ENCODE peak calls at places on chromosomes 1 and 21, in ten cellular contexts. One of them, this sample, is unnamed.
A peak's percentile ranks its signal among the peaks of the same experiment; 100 is the strongest.

GRCh38 chr1:212368073-212368484 is 46.6 kb downstream of the PACC1 start:
- DNase-seq in RPMI7951: peak; percentile 68
- DNase-seq in EH: peak; percentile 81
- DNase-seq in epithelial cell of esophagus: peak; percentile 80
- DNase-seq in T-helper 1 cell: peak; percentile 19
- DNase-seq in T-cell: peak; percentile 20
- DNase-seq in suprapubic skin: no peak
- DNase-seq in T follicular helper cell: peak; percentile 32
- DNase-seq in RPMI8226: peak; percentile 78
- DNase-seq in T1000: peak; percentile 28
- DNase-seq in this sample: peak; percentile 76

GRCh38 chr1:86504895-86505625 is 36.3 kb downstream of the CLCA1 start:
- DNase-seq in RPMI7951: no peak
- DNase-seq in EH: peak; percentile 54
- DNase-seq in epithelial cell of esophagus: peak; percentile 80
- DNase-seq in T-helper 1 cell: no peak
- DNase-seq in T-cell: no peak
- DNase-seq in suprapubic skin: no peak
- DNase-seq in T follicular helper cell: no peak
- DNase-seq in RPMI8226: no peak
- DNase-seq in T1000: no peak
- DNase-seq in this sample: no peak

GRCh38 chr1:173269490-173270230 is 62.5 kb upstream of the TNFSF4 start:
- DNase-seq in RPMI7951: peak; percentile 91
- DNase-seq in EH: peak; percentile 98
- DNase-seq in epithelial cell of esophagus: peak; percentile 87
- DNase-seq in T-helper 1 cell: no peak
- DNase-seq in T-cell: no peak
- DNase-seq in suprapubic skin: no peak
- DNase-seq in T follicular helper cell: no peak
- DNase-seq in RPMI8226: no peak
- DNase-seq in T1000: no peak
- DNase-seq in this sample: peak; percentile 12

GRCh38 chr1:100924212-100924611 is 28.3 kb downstream of the SLC30A7 start:
- DNase-seq in RPMI7951: no peak
- DNase-seq in EH: peak; percentile 41
- DNase-seq in epithelial cell of esophagus: peak; percentile 51
- DNase-seq in T-helper 1 cell: no peak
- DNase-seq in T-cell: no peak
- DNase-seq in suprapubic skin: no peak
- DNase-seq in T follicular helper cell: no peak
- DNase-seq in RPMI8226: no peak
- DNase-seq in T1000: no peak
- DNase-seq in this sample: no peak

GRCh38 chr1:93339171-93339697 is 6.5 kb upstream of the DR1 start:
- DNase-seq in RPMI7951: no peak
- DNase-seq in EH: no peak
- DNase-seq in epithelial cell of esophagus: peak; percentile 63
- DNase-seq in T-helper 1 cell: no peak
- DNase-seq in T-cell: no peak
- DNase-seq in suprapubic skin: no peak
- DNase-seq in T follicular helper cell: no peak
- DNase-seq in RPMI8226: no peak
- DNase-seq in T1000: no peak
- DNase-seq in this sample: no peak

GRCh38 chr1:182740120-182740519 is 49.5 kb upstream of the NPL start:
- DNase-seq in RPMI7951: no peak
- DNase-seq in EH: no peak
- DNase-seq in epithelial cell of esophagus: no peak
- DNase-seq in T-helper 1 cell: no peak
- DNase-seq in T-cell: no peak
- DNase-seq in suprapubic skin: no peak
- DNase-seq in T follicular helper cell: no peak
- DNase-seq in RPMI8226: no peak
- DNase-seq in T1000: no peak
- DNase-seq in this sample: no peak

GRCh38 chr1:103459385-103459784 is 66.1 kb upstream of the RNPC3 start:
- DNase-seq in RPMI7951: peak; percentile 59
- DNase-seq in EH: peak; percentile 24
- DNase-seq in epithelial cell of esophagus: peak; percentile 53
- DNase-seq in T-helper 1 cell: no peak
- DNase-seq in T-cell: no peak
- DNase-seq in suprapubic skin: no peak
- DNase-seq in T follicular helper cell: no peak
- DNase-seq in RPMI8226: no peak
- DNase-seq in T1000: no peak
- DNase-seq in this sample: no peak

GRCh38 chr1:117590273-117590925 is 15.4 kb upstream of the TENT5C start:
- DNase-seq in RPMI7951: peak; percentile 20
- DNase-seq in EH: peak; percentile 2
- DNase-seq in epithelial cell of esophagus: peak; percentile 7
- DNase-seq in T-helper 1 cell: no peak
- DNase-seq in T-cell: no peak
- DNase-seq in suprapubic skin: peak; percentile 29
- DNase-seq in T follicular helper cell: no peak
- DNase-seq in RPMI8226: peak; percentile 29
- DNase-seq in T1000: no peak
- DNase-seq in this sample: peak; percentile 24

GRCh38 chr1:204125759-204126351 is 26.0 kb downstream of the ETNK2 start:
- DNase-seq in RPMI7951: no peak
- DNase-seq in EH: no peak
- DNase-seq in epithelial cell of esophagus: no peak
- DNase-seq in T-helper 1 cell: no peak
- DNase-seq in T-cell: no peak
- DNase-seq in suprapubic skin: no peak
- DNase-seq in T follicular helper cell: no peak
- DNase-seq in RPMI8226: no peak
- DNase-seq in T1000: no peak
- DNase-seq in this sample: no peak

GRCh38 chr1:233010164-233010563 is 59.8 kb downstream of the NTPCR start:
- DNase-seq in RPMI7951: peak; percentile 83
- DNase-seq in EH: peak; percentile 39
- DNase-seq in epithelial cell of esophagus: no peak
- DNase-seq in T-helper 1 cell: no peak
- DNase-seq in T-cell: no peak
- DNase-seq in suprapubic skin: no peak
- DNase-seq in T follicular helper cell: no peak
- DNase-seq in RPMI8226: no peak
- DNase-seq in T1000: peak; percentile 5
- DNase-seq in this sample: no peak

GRCh38 chr1:173963477-173963876 is 46.4 kb upstream of the SERPINC1 start:
- DNase-seq in RPMI7951: no peak
- DNase-seq in EH: no peak
- DNase-seq in epithelial cell of esophagus: no peak
- DNase-seq in T-helper 1 cell: no peak
- DNase-seq in T-cell: no peak
- DNase-seq in suprapubic skin: no peak
- DNase-seq in T follicular helper cell: no peak
- DNase-seq in RPMI8226: no peak
- DNase-seq in T1000: no peak
- DNase-seq in this sample: no peak

GRCh38 chr1:43932786-43933385 is 715 bp upstream of the ARTN start:
- DNase-seq in RPMI7951: peak; percentile 72
- DNase-seq in EH: peak; percentile 81
- DNase-seq in epithelial cell of esophagus: peak; percentile 82
- DNase-seq in T-helper 1 cell: no peak
- DNase-seq in T-cell: no peak
- DNase-seq in suprapubic skin: no peak
- DNase-seq in T follicular helper cell: no peak
- DNase-seq in RPMI8226: no peak
- DNase-seq in T1000: peak; percentile 39
- DNase-seq in this sample: no peak

GRCh38 chr1:223553957-223554356 is 111.5 kb downstream of the CAPN8 start:
- DNase-seq in RPMI7951: no peak
- DNase-seq in EH: no peak
- DNase-seq in epithelial cell of esophagus: no peak
- DNase-seq in T-helper 1 cell: no peak
- DNase-seq in T-cell: no peak
- DNase-seq in suprapubic skin: no peak
- DNase-seq in T follicular helper cell: no peak
- DNase-seq in RPMI8226: no peak
- DNase-seq in T1000: no peak
- DNase-seq in this sample: no peak

GRCh38 chr1:56897150-56898004 is 42.8 kb downstream of the C8A start:
- DNase-seq in RPMI7951: no peak
- DNase-seq in EH: peak; percentile 41
- DNase-seq in epithelial cell of esophagus: peak; percentile 7
- DNase-seq in T-helper 1 cell: no peak
- DNase-seq in T-cell: no peak
- DNase-seq in suprapubic skin: no peak
- DNase-seq in T follicular helper cell: no peak
- DNase-seq in RPMI8226: no peak
- DNase-seq in T1000: no peak
- DNase-seq in this sample: no peak

GRCh38 chr1:67679691-67680090 is 5.3 kb upstream of the GADD45A start:
- DNase-seq in RPMI7951: peak; percentile 87
- DNase-seq in EH: peak; percentile 87
- DNase-seq in epithelial cell of esophagus: peak; percentile 97
- DNase-seq in T-helper 1 cell: no peak
- DNase-seq in T-cell: no peak
- DNase-seq in suprapubic skin: no peak
- DNase-seq in T follicular helper cell: no peak
- DNase-seq in RPMI8226: no peak
- DNase-seq in T1000: peak; percentile 48
- DNase-seq in this sample: no peak

GRCh38 chr1:109161836-109162606 is 48.1 kb downstream of the ELAPOR1 start:
- DNase-seq in RPMI7951: peak; percentile 93
- DNase-seq in EH: peak; percentile 98
- DNase-seq in epithelial cell of esophagus: peak; percentile 91
- DNase-seq in T-helper 1 cell: no peak
- DNase-seq in T-cell: no peak
- DNase-seq in suprapubic skin: no peak
- DNase-seq in T follicular helper cell: no peak
- DNase-seq in RPMI8226: peak; percentile 26
- DNase-seq in T1000: peak; percentile 12
- DNase-seq in this sample: peak; percentile 9

GRCh38 chr1:231778009-231778719 is 151.6 kb downstream of the DISC1 start:
- DNase-seq in RPMI7951: peak; percentile 89
- DNase-seq in EH: peak; percentile 82
- DNase-seq in epithelial cell of esophagus: peak; percentile 85
- DNase-seq in T-helper 1 cell: no peak
- DNase-seq in T-cell: no peak
- DNase-seq in suprapubic skin: no peak
- DNase-seq in T follicular helper cell: no peak
- DNase-seq in RPMI8226: peak; percentile 48
- DNase-seq in T1000: no peak
- DNase-seq in this sample: peak; percentile 48

GRCh38 chr1:35324486-35324885 is 56.0 kb downstream of the ZMYM4 start:
- DNase-seq in RPMI7951: no peak
- DNase-seq in EH: peak; percentile 34
- DNase-seq in epithelial cell of esophagus: peak; percentile 57
- DNase-seq in T-helper 1 cell: no peak
- DNase-seq in T-cell: no peak
- DNase-seq in suprapubic skin: no peak
- DNase-seq in T follicular helper cell: no peak
- DNase-seq in RPMI8226: no peak
- DNase-seq in T1000: no peak
- DNase-seq in this sample: no peak

GRCh38 chr1:100343897-100344296 is 8.4 kb upstream of the CDC14A start:
- DNase-seq in RPMI7951: no peak
- DNase-seq in EH: no peak
- DNase-seq in epithelial cell of esophagus: no peak
- DNase-seq in T-helper 1 cell: no peak
- DNase-seq in T-cell: no peak
- DNase-seq in suprapubic skin: no peak
- DNase-seq in T follicular helper cell: no peak
- DNase-seq in RPMI8226: no peak
- DNase-seq in T1000: no peak
- DNase-seq in this sample: no peak

GRCh38 chr1:66333463-66334232 is 200.3 kb upstream of the SGIP1 start:
- DNase-seq in RPMI7951: no peak
- DNase-seq in EH: peak; percentile 54
- DNase-seq in epithelial cell of esophagus: no peak
- DNase-seq in T-helper 1 cell: no peak
- DNase-seq in T-cell: no peak
- DNase-seq in suprapubic skin: no peak
- DNase-seq in T follicular helper cell: no peak
- DNase-seq in RPMI8226: no peak
- DNase-seq in T1000: no peak
- DNase-seq in this sample: no peak

GRCh38 chr21:41863439-41863740 is 15.8 kb downstream of the PRDM15 start:
- DNase-seq in RPMI7951: no peak
- DNase-seq in EH: no peak
- DNase-seq in epithelial cell of esophagus: no peak
- DNase-seq in T-helper 1 cell: no peak
- DNase-seq in T-cell: no peak
- DNase-seq in suprapubic skin: no peak
- DNase-seq in T follicular helper cell: no peak
- DNase-seq in RPMI8226: no peak
- DNase-seq in T1000: no peak
- DNase-seq in this sample: no peak

GRCh38 chr1:201570886-201571624 is 32.1 kb downstream of the NAV1 start:
- DNase-seq in RPMI7951: no peak
- DNase-seq in EH: no peak
- DNase-seq in epithelial cell of esophagus: no peak
- DNase-seq in T-helper 1 cell: no peak
- DNase-seq in T-cell: no peak
- DNase-seq in suprapubic skin: peak; percentile 74
- DNase-seq in T follicular helper cell: no peak
- DNase-seq in RPMI8226: no peak
- DNase-seq in T1000: no peak
- DNase-seq in this sample: no peak